ENCODE peak calls at places on chromosomes 7 and 10, in eight cellular contexts. D is DMS79; P is HS-27A; K is NT2/D1; E is right cardiac atrium; A is stimulated activated naive CD8-positive, alpha-beta T cell treated with anti-CD3 and anti-CD28 coated beads, Interleukin-15, Interleukin-2, amounts not matched to agents 100 U/mL and 50 U/mL, for 24 hours; J is SW480; Z is fibroblast of lung. Y is an unnamed sample.
A peak's percentile ranks its signal among the peaks of the same experiment; 100 is the strongest.

GRCh38 chr7:98250789-98251188 is 1.2 kb downstream of the TECPR1 start:
- DNase-seq in D (peak; percentile 15), P (no peak), K (no peak), E (no peak), A (peak; percentile 37), J (peak; percentile 52), Z (no peak), Y (no peak)

GRCh38 chr10:91702586-91703088 is 69.8 kb upstream of the PPP1R3C start:
- DNase-seq in D (no peak), P (no peak), K (no peak), E (no peak), A (no peak), J (no peak), Z (no peak), Y (no peak)

GRCh38 chr10:25357269-25357668 is 182.5 kb downstream of the GPR158 start:
- DNase-seq in D (no peak), P (no peak), K (no peak), E (no peak), A (no peak), J (no peak), Z (no peak), Y (no peak)

GRCh38 chr10:102660891-102661613 is 16.8 kb downstream of the TRIM8 start:
- DNase-seq in D (no peak), P (no peak), K (no peak), E (peak; percentile 78), A (peak; percentile 87), J (peak; percentile 86), Z (peak; percentile 84), Y (peak; percentile 87)

GRCh38 chr10:61250131-61250530 is 203.1 kb downstream of the TMEM26 start:
- DNase-seq in D (no peak), P (no peak), K (no peak), E (no peak), A (no peak), J (no peak), Z (no peak), Y (no peak)

GRCh38 chr10:33365871-33366411 is 31.5 kb upstream of the NRP1 start:
- DNase-seq in D (no peak), P (peak; percentile 73), K (no peak), E (no peak), A (peak; percentile 16), J (peak; percentile 77), Z (peak; percentile 94), Y (no peak)

GRCh38 chr7:37657798-37658197 is 25.8 kb upstream of the GPR141 start:
- DNase-seq in D (no peak), P (no peak), K (no peak), E (no peak), A (no peak), J (no peak), Z (no peak), Y (no peak)

GRCh38 chr10:46298346-46299266 is 11.8 kb downstream of the ANTXRL start:
- DNase-seq in D (no peak), P (no peak), K (no peak), E (no peak), A (no peak), J (no peak), Z (no peak), Y (no peak)

Y was measured in Right ventricle myocardium inferior.